ENCODE peak calls at places on chromosomes 2 and 18, in six cellular contexts. E is activated effector memory CD4-positive, alpha-beta T cell treated with anti-CD3 and anti-CD28 coated beads, Interleukin-2, amount 50 U/mL, for 16 hours; Q is T1000; Y is Calu3; M is activated naive CD8-positive, alpha-beta T cell treated with anti-CD3 and anti-CD28 coated beads for 36 hours; K is B cell. C is an unnamed sample.

GRCh38 chr18:24731981-24732380 is 271.5 kb downstream of the HRH4 start:
- DNase-seq in M (no peak), Y (no peak), Q (peak), E (no peak), K (no peak), C (no peak)

GRCh38 chr18:23384778-23385736 is 68.0 kb upstream of the RIOK3 start:
- DNase-seq in E (no peak), M (no peak), K (peak), Y (no peak), Q (no peak), C (peak)

GRCh38 chr2:239328306-239329191 is 72.3 kb downstream of the HDAC4 start:
- DNase-seq in K (no peak), E (peak), Y (no peak), Q (no peak), M (no peak), C (peak)

GRCh38 chr2:176729706-176730569 is 460.7 kb downstream of the MTX2 start:
- DNase-seq in E (no peak), Q (no peak), M (no peak), Y (peak), K (no peak), C (peak)

GRCh38 chr2:133993160-133993559 is 260.7 kb upstream of the MGAT5 start:
- DNase-seq in K (no peak), Y (peak), M (no peak), Q (no peak), E (no peak), C (peak)

GRCh38 chr2:43676322-43677050 is at the start of gene C1GALT1C1L:
- DNase-seq in Q (no peak), M (peak), Y (peak), K (peak), E (peak), C (peak)

GRCh38 chr2:156333274-156333950 is 891 bp upstream of the NR4A2 start:
- DNase-seq in K (peak), M (peak), E (peak), Q (no peak), Y (peak), C (peak)

GRCh38 chr18:75854808-75855207 is 427.3 kb upstream of the SMIM21 start:
- DNase-seq in K (no peak), M (no peak), Y (no peak), Q (no peak), E (no peak), C (no peak)

GRCh38 chr18:75247601-75248421 is 37.2 kb downstream of the TSHZ1 start:
- DNase-seq in Q (no peak), M (no peak), Y (no peak), K (peak), E (no peak), C (peak)

GRCh38 chr2:234310166-234310565 is 186.7 kb downstream of the ARL4C start:
- DNase-seq in M (no peak), E (no peak), Y (no peak), Q (no peak), K (no peak), C (no peak)

GRCh38 chr2:224268441-224268840 is 133.5 kb downstream of the FAM124B start:
- DNase-seq in Y (peak), E (no peak), M (no peak), Q (no peak), K (no peak), C (peak)

GRCh38 chr2:20618886-20619521 is 31.9 kb downstream of the HS1BP3 start:
- DNase-seq in K (no peak), E (peak), Q (no peak), Y (no peak), M (no peak), C (no peak)

GRCh38 chr2:185477452-185477851 is 261.2 kb upstream of the FSIP2 start:
- DNase-seq in M (no peak), Y (no peak), K (no peak), Q (no peak), E (no peak), C (no peak)

GRCh38 chr18:29147944-29148343 is 971.0 kb upstream of the CDH2 start:
- DNase-seq in Q (no peak), Y (no peak), K (no peak), M (no peak), E (no peak), C (no peak)

GRCh38 chr18:72155327-72155726 is 388.8 kb downstream of the CBLN2 start:
- DNase-seq in M (no peak), Y (no peak), E (no peak), Q (no peak), K (no peak), C (no peak)

GRCh38 chr18:35917043-35917442 is 55.4 kb upstream of the RMP24 start:
- DNase-seq in K (no peak), Y (no peak), E (no peak), M (no peak), Q (no peak), C (no peak)

GRCh38 chr2:214504599-214505376 is 93.9 kb downstream of the VWC2L start:
- DNase-seq in M (no peak), Y (no peak), E (no peak), K (no peak), Q (no peak), C (no peak)

GRCh38 chr2:95314964-95315611 is 17.9 kb downstream of the KCNIP3 start:
- DNase-seq in Q (peak), E (no peak), M (no peak), Y (peak), K (no peak), C (peak)

GRCh38 chr2:106900130-106900529 is 14.2 kb upstream of the ST6GAL2 start:
- DNase-seq in M (no peak), Q (no peak), E (no peak), K (no peak), Y (no peak), C (no peak)

GRCh38 chr2:223090540-223091235 is 38.7 kb downstream of the KCNE4 start:
- DNase-seq in Y (no peak), E (no peak), M (no peak), K (no peak), Q (no peak), C (peak)

GRCh38 chr2:23606196-23606595 is 221.2 kb downstream of the KLHL29 start:
- DNase-seq in M (no peak), Y (no peak), Q (no peak), E (no peak), K (no peak), C (no peak)

GRCh38 chr2:55311444-55311870 is 42.4 kb upstream of the MTIF2 start:
- DNase-seq in E (no peak), M (peak), Y (no peak), Q (no peak), K (no peak), C (no peak)

GRCh38 chr2:224586127-224586702 is 1.1 kb upstream of the CUL3 start:
- DNase-seq in E (no peak), M (no peak), Q (no peak), K (peak), Y (no peak), C (no peak)

GRCh38 chr2:143706297-143706696 is 577.1 kb downstream of the ARHGAP15 start:
- DNase-seq in K (no peak), E (no peak), Y (no peak), M (no peak), Q (no peak), C (no peak)

GRCh38 chr2:237128026-237128703 is 42.5 kb downstream of the COPS8 start:
- DNase-seq in M (peak), E (no peak), Y (peak), Q (peak), K (no peak), C (peak)

GRCh38 chr2:72527424-72527823 is 298.4 kb downstream of the EXOC6B start:
- DNase-seq in K (no peak), Q (no peak), M (no peak), Y (no peak), E (no peak), C (no peak)

GRCh38 chr2:190791347-190791982 is 89.2 kb upstream of the GLS start:
- DNase-seq in M (peak), E (peak), Q (no peak), Y (peak), K (no peak), C (no peak)

GRCh38 chr2:215361211-215361875 is 49.5 kb downstream of the ATIC start:
- DNase-seq in M (no peak), E (no peak), Y (no peak), Q (no peak), K (no peak), C (no peak)

GRCh38 chr2:181613241-181613640 is 43.7 kb downstream of the CERKL start:
- DNase-seq in E (no peak), K (no peak), Y (no peak), M (no peak), Q (no peak), C (no peak)

GRCh38 chr2:234686088-234686890 is 189.4 kb upstream of the ARL4C start:
- DNase-seq in M (no peak), Q (peak), K (no peak), Y (peak), E (no peak), C (no peak)

GRCh38 chr2:239003933-239004636 is 156.2 kb downstream of the TWIST2 start:
- DNase-seq in Q (no peak), E (no peak), K (no peak), M (no peak), Y (no peak), C (no peak)

GRCh38 chr2:204628926-204629661 is 83.8 kb downstream of the PARD3B start:
- DNase-seq in K (no peak), Q (no peak), M (no peak), Y (no peak), E (no peak), C (no peak)

GRCh38 chr2:234960091-234961088 is 8.6 kb downstream of the SH3BP4 start:
- DNase-seq in Q (no peak), K (no peak), E (peak), M (no peak), Y (no peak), C (no peak)

GRCh38 chr2:200625958-200626363 is 40.1 kb downstream of the AOX1 start:
- DNase-seq in E (no peak), K (no peak), M (no peak), Q (no peak), Y (no peak), C (no peak)

GRCh38 chr2:25381502-25381901 is 39.8 kb upstream of the DNMT3A start:
- DNase-seq in M (no peak), Q (no peak), Y (no peak), K (no peak), E (peak), C (no peak)

GRCh38 chr2:165253178-165253577 is 14.0 kb downstream of the SCN2A start:
- DNase-seq in M (no peak), E (no peak), Y (no peak), Q (no peak), K (no peak), C (no peak)

GRCh38 chr2:174035981-174036742 is 71.0 kb upstream of the SP3 start:
- DNase-seq in Y (no peak), E (no peak), M (no peak), K (no peak), Q (no peak), C (no peak)

GRCh38 chr18:67916142-67916541 is 399.6 kb upstream of the DSEL start:
- DNase-seq in E (no peak), M (no peak), Q (no peak), K (no peak), Y (no peak), C (no peak)

GRCh38 chr2:178223806-178224205 is 29.5 kb downstream of the OSBPL6 start:
- DNase-seq in Y (no peak), K (no peak), E (no peak), Q (no peak), M (no peak), C (no peak)

C was measured in small intestine.